ENCODE peak calls at places on chromosomes 2 and 18, in four cellular contexts. P is IMR-90, N is Peyer's patch, M is upper lobe of left lung. E is an unnamed sample.

GRCh38 chr2:53543083-53543482 is 224.5 kb upstream of the CHAC2 start:
- DNase-seq in P (no peak), N (no peak), M (no peak), E (no peak)

GRCh38 chr2:108315408-108316193 is 26.9 kb downstream of the SULT1C2 start:
- DNase-seq in P (no peak), N (no peak), M (peak; percentile 68), E (no peak)

GRCh38 chr18:80231151-80231550 is 16.2 kb downstream of the PARD6G start:
- DNase-seq in P (no peak), N (no peak), M (no peak), E (no peak)

GRCh38 chr2:105653313-105653712 is 91.4 kb upstream of the NCK2 start:
- DNase-seq in P (no peak), N (no peak), M (no peak), E (no peak)

GRCh38 chr2:167480232-167480985 is 592.1 kb downstream of the XIRP2 start:
- DNase-seq in P (no peak), N (no peak), M (no peak), E (no peak)

GRCh38 chr2:100783986-100784385 is 36.0 kb upstream of the NPAS2 start:
- DNase-seq in P (no peak), N (no peak), M (no peak), E (no peak)

GRCh38 chr2:10282621-10283105 is 20.0 kb upstream of the HPCAL1 start:
- DNase-seq in P (no peak), N (no peak), M (no peak), E (no peak)

GRCh38 chr2:241584446-241584845 is 25.9 kb downstream of the BOK start:
- DNase-seq in P (peak; percentile 42), N (no peak), M (no peak), E (no peak)

GRCh38 chr2:161746891-161747535 is 122.8 kb downstream of the SLC4A10 start:
- DNase-seq in P (no peak), N (no peak), M (no peak), E (no peak)

GRCh38 chr18:3623769-3624545 is 174.0 kb downstream of the TGIF1 start:
- DNase-seq in P (peak; percentile 98), N (no peak), M (peak; percentile 75), E (peak; percentile 75)

GRCh38 chr2:235223011-235223410 is 270.8 kb upstream of the AGAP1 start:
- DNase-seq in P (no peak), N (no peak), M (no peak), E (no peak)

GRCh38 chr18:79637181-79637920 is 42.3 kb upstream of the CTDP1 start:
- DNase-seq in P (no peak), N (no peak), M (no peak), E (no peak)

GRCh38 chr2:23092831-23093230 is 292.1 kb upstream of the KLHL29 start:
- DNase-seq in P (peak; percentile 2), N (no peak), M (no peak), E (no peak)

GRCh38 chr2:112482309-112483046 is 522 bp downstream of the TTL start:
- DNase-seq in P (peak; percentile 42), N (peak; percentile 31), M (peak; percentile 23), E (no peak)

GRCh38 chr2:37317746-37318145 is 6.9 kb downstream of the PRKD3 start:
- DNase-seq in P (no peak), N (no peak), M (no peak), E (no peak)

GRCh38 chr2:186347472-186347871 is 138.6 kb upstream of the ZC3H15 start:
- DNase-seq in P (peak; percentile 2), N (no peak), M (no peak), E (no peak)

GRCh38 chr2:238430781-238431180 is 4.1 kb downstream of the ASB1 start:
- DNase-seq in P (no peak), N (no peak), M (no peak), E (no peak)
- H3K4me3 ChIP-seq in P (no peak overlapping the region), N (no peak overlapping the region), M (no peak overlapping the region), E (no peak overlapping the region)

GRCh38 chr2:24490674-24491625 is at the start of gene NCOA1:
- DNase-seq in P (peak; percentile 85), N (peak; percentile 84), M (peak; percentile 90), E (peak; percentile 81)
- TF ChIP-seq POLR2A in P (peak; percentile 35), N (peak; percentile 33), M (peak; percentile 20), E (peak; percentile 32)

GRCh38 chr18:67514901-67515540 is 1.5 kb downstream of the DSEL start:
- DNase-seq in P (peak; percentile 48), N (no peak), M (no peak), E (no peak)
- H3K4me3 ChIP-seq in P (peak overlapping the region; percentile 96), N (peak overlapping the region; percentile 76), M (no peak overlapping the region), E (peak overlapping the region; percentile 90)

GRCh38 chr2:12484536-12485115 is 232.1 kb upstream of the TRIB2 start:
- DNase-seq in P (peak; percentile 57), N (no peak), M (no peak), E (no peak)

GRCh38 chr2:12478151-12479041 is 238.3 kb upstream of the TRIB2 start:
- DNase-seq in P (peak; percentile 21), N (no peak), M (no peak), E (no peak)

GRCh38 chr2:12479042-12479601 is 237.6 kb upstream of the TRIB2 start:
- DNase-seq in P (peak; percentile 15), N (no peak), M (no peak), E (no peak)
- TF ChIP-seq POLR2A in P (no peak), N (no peak), M (no peak), E (no peak)

GRCh38 chr2:74648009-74648443 is at the start of gene M1AP:
- DNase-seq in P (no peak), N (no peak), M (no peak), E (no peak)
- H3K4me3 ChIP-seq in P (no peak within 1 kb of the TSS), N (peak within 1 kb of the TSS; percentile 32), M (no peak within 1 kb of the TSS), E (peak within 1 kb of the TSS; percentile 62)

GRCh38 chr2:160271166-160272086 is 71.4 kb upstream of the ITGB6 start:
- DNase-seq in P (no peak), N (no peak), M (peak; percentile 61), E (no peak)

GRCh38 chr2:160269365-160269764 is 69.3 kb upstream of the ITGB6 start:
- DNase-seq in P (no peak), N (no peak), M (peak; percentile 73), E (no peak)

GRCh38 chr2:160270571-160271113 is 70.6 kb upstream of the ITGB6 start:
- DNase-seq in P (no peak), N (no peak), M (peak; percentile 70), E (no peak)

GRCh38 chr2:160268382-160268781 is 68.3 kb upstream of the ITGB6 start:
- DNase-seq in P (no peak), N (no peak), M (no peak), E (no peak)

GRCh38 chr2:160269803-160270570 is 69.9 kb upstream of the ITGB6 start:
- DNase-seq in P (peak; percentile 92), N (peak; percentile 74), M (peak; percentile 81), E (peak; percentile 83)
- TF ChIP-seq POLR2A in P (no peak), N (no peak), M (no peak), E (no peak)

GRCh38 chr2:173160618-173161017 is 85.0 kb downstream of the MAP3K20 start:
- DNase-seq in P (no peak), N (no peak), M (no peak), E (no peak)
- H3K4me3 ChIP-seq in P (no peak overlapping the region), N (no peak overlapping the region), M (no peak overlapping the region), E (no peak overlapping the region)

DNA sequence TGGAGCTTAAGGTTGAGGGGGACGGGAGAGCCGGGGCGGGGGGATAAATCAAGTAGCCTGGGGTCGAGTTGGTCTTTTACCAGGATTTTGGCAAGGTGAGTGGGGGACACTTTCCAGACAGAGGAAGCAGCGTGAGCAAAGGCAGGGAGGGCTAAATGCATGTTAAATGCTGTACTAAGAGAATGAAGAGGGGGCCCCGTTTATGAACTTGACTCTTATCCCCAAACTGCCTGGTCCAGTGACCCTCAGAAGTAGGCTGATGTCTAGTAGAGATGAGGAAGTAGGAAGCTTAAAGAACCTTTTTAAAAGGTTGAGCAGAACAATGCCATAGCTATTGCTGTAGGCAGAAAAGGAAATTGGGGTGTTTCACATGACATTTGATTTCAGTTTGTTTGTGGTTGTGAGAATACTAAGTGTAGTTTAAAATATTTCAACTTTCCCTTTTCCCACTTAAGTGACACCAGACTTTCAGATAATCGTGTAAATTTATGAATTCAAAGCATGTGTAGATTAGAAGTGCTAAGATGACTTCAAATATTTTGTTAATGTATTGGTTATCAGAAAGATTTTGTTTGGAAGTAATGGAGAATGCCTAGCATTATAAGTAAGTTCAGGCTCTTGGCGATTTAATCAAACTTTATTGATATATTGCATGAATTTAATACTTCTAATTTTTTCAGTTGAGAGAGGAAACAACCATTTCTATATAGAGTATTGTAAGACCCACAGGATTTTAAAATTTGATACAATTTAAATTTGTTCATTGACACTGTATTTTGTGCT is 1.8 kb downstream of the REL start:
- DNase-seq in P (peak; percentile 15), N (peak; percentile 68), M (no peak), E (no peak)
- TF ChIP-seq POLR2A in P (no peak), N (peak; percentile 9), M (no peak), E (no peak)

E was measured in breast epithelium.